ENCODE peak calls at places on chromosomes 1 and 21, in four cellular contexts. A is thyroid gland, W is testis, X is A549. B is an unnamed sample.

GRCh38 chr1:181111559-181111958 is 23.1 kb downstream of the IER5 start:
- DNase-seq in A (no peak), W (no peak), X (no peak), B (no peak)

GRCh38 chr1:117631761-117632160 is 25.9 kb downstream of the TENT5C start:
- DNase-seq in A (no peak), W (no peak), X (no peak), B (no peak)

GRCh38 chr1:232012773-232013386 is 386.3 kb downstream of the DISC1 start:
- DNase-seq in A (peak; percentile 80), W (no peak), X (no peak), B (peak; percentile 4)

GRCh38 chr1:183306317-183307042 is 111.7 kb downstream of the NMNAT2 start:
- DNase-seq in A (peak; percentile 72), W (no peak), X (peak; percentile 33), B (peak; percentile 25)

GRCh38 chr1:101073836-101074235 is 48.3 kb upstream of the DPH5 start:
- DNase-seq in A (no peak), W (no peak), X (no peak), B (no peak)

GRCh38 chr1:54471588-54471987 is 65.4 kb upstream of the SSBP3 start:
- DNase-seq in A (no peak), W (no peak), X (no peak), B (no peak)

GRCh38 chr21:43716376-43717165 is 2.4 kb upstream of the PDXK start:
- DNase-seq in A (peak; percentile 33), W (no peak), X (no peak), B (peak; percentile 47)

GRCh38 chr1:222930097-222930496 is 115.3 kb downstream of the DISP1 start:
- DNase-seq in A (no peak), W (no peak), X (no peak), B (no peak)

GRCh38 chr1:45010855-45011811 is at the start of gene HECTD3:
- DNase-seq in A (peak; percentile 76), W (peak; percentile 95), X (peak; percentile 71), B (peak; percentile 84)

GRCh38 chr1:89953072-89953626 is 41.8 kb upstream of the ZNF326 start:
- DNase-seq in A (peak; percentile 82), W (no peak), X (peak; percentile 34), B (peak; percentile 59)
- TF ChIP-seq CTCF in A (peak; percentile 60), W (no peak), X (peak; percentile 33), B (peak; percentile 23)

GRCh38 chr1:160159846-160160245 is 8.4 kb downstream of the ATP1A4 start:
- DNase-seq in A (no peak), W (no peak), X (no peak), B (no peak)

GRCh38 chr1:160156361-160156760 is 5.0 kb downstream of the ATP1A4 start:
- DNase-seq in A (no peak), W (no peak), X (no peak), B (no peak)

GRCh38 chr1:160158534-160158933 is 7.1 kb downstream of the ATP1A4 start:
- DNase-seq in A (no peak), W (no peak), X (no peak), B (no peak)

GRCh38 chr1:160157174-160157573 is 5.8 kb downstream of the ATP1A4 start:
- DNase-seq in A (no peak), W (no peak), X (no peak), B (no peak)

GRCh38 chr1:160158031-160158430 is 6.6 kb downstream of the ATP1A4 start:
- DNase-seq in A (no peak), W (no peak), X (no peak), B (no peak)
- TF ChIP-seq POLR2A in A (no peak), W (no peak), X (no peak), B (no peak)

DNA sequence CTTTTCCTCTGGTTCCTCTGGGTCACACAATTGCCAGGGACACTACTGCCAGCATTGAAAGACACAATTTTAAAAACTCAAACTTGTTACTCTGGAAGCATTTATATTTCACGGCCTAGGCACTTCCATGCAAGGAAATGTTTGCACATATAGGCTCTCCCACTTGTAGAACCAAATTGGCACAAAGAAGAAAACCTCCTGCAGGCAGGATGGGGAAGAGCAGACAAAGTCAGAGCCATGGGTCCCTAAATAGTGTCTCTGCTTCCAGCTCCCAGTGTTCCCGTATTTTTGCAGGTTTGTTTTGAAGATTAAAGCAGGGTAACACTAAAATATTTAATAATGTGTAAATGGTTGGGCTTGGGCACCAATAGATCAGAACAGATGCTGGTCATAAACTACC is 19.0 kb upstream of the ADGRL2 start:
- DNase-seq in A (no peak), W (no peak), X (no peak), B (no peak)
- TF ChIP-seq CTCF in A (no peak), W (no peak), X (no peak), B (no peak)

GRCh38 chr1:18643154-18644012 is 12.7 kb downstream of the PAX7 start:
- DNase-seq in A (no peak), W (no peak), X (no peak), B (no peak)
- TF ChIP-seq POLR2A in A (no peak), W (no peak), X (no peak), B (no peak)